ENCODE peak calls at places on chromosomes 16 and 17, in nine cellular contexts. X, W, M, H, Y, T, Z, O and B are unnamed samples.

GRCh38 chr17:64627797-64628196 is 34.3 kb downstream of the SMURF2 start:
- DNase-seq in Y (no peak), T (no peak), H (no peak), X (no peak), Z (no peak), O (no peak), M (no peak), W (no peak), B (no peak)

GRCh38 chr17:2438823-2439222 is 38.0 kb upstream of the MNT start:
- DNase-seq in Y (no peak), X (peak), Z (no peak), T (no peak), W (no peak), H (no peak), M (peak), O (no peak), B (no peak)

GRCh38 chr16:11759163-11759834 is 16.6 kb upstream of the TXNDC11 start:
- DNase-seq in T (no peak), O (peak), Z (no peak), H (no peak), W (no peak), X (no peak), Y (no peak), M (no peak), B (no peak)

GRCh38 chr17:19302791-19303233 is 59.7 kb downstream of the B9D1 start:
- DNase-seq in Z (no peak), H (no peak), Y (no peak), M (no peak), O (no peak), W (no peak), T (no peak), X (no peak), B (no peak)

GRCh38 chr17:78576389-78577112 is 645 bp downstream of the DNAH17 start:
- DNase-seq in Y (no peak), O (no peak), T (no peak), W (no peak), H (no peak), X (no peak), M (no peak), Z (no peak), B (no peak)

GRCh38 chr16:1458977-1459341 is 14.6 kb upstream of the CCDC154 start:
- DNase-seq in M (no peak), T (no peak), X (no peak), O (no peak), Z (no peak), Y (no peak), W (no peak), H (no peak), B (no peak)

GRCh38 chr17:9768381-9768934 is 22.9 kb downstream of the DHRS7C start:
- DNase-seq in M (peak), Z (no peak), X (no peak), T (no peak), O (no peak), H (no peak), W (no peak), Y (no peak), B (peak)

GRCh38 chr17:72715906-72716572 is 376.4 kb downstream of the SLC39A11 start:
- DNase-seq in O (no peak), M (peak), W (peak), Y (peak), T (no peak), X (peak), H (no peak), Z (no peak), B (no peak)

GRCh38 chr16:48491517-48491916 is 106.3 kb upstream of the SIAH1 start:
- DNase-seq in H (no peak), M (no peak), W (no peak), X (no peak), Y (no peak), Z (no peak), T (no peak), O (no peak), B (no peak)

GRCh38 chr17:16933317-16934132 is 38.4 kb downstream of the TNFRSF13B start:
- DNase-seq in X (no peak), O (no peak), T (no peak), H (no peak), Z (no peak), M (peak), Y (no peak), W (no peak), B (no peak)

GRCh38 chr16:11683140-11683539 is 14.9 kb downstream of the SNN start:
- DNase-seq in T (no peak), Z (no peak), O (no peak), M (no peak), W (no peak), Y (no peak), X (no peak), H (no peak), B (no peak)

GRCh38 chr17:63405741-63406261 is 40.3 kb downstream of the CYB561 start:
- DNase-seq in O (no peak), X (peak), W (no peak), M (peak), Y (peak), T (no peak), Z (no peak), H (no peak), B (peak)

GRCh38 chr17:46106966-46107644 is 86.1 kb downstream of the KANSL1 start:
- DNase-seq in H (no peak), X (no peak), Y (no peak), Z (no peak), W (no peak), O (no peak), T (no peak), M (peak), B (peak)

GRCh38 chr16:23269248-23270091 is 32.6 kb upstream of the SCNN1B start:
- DNase-seq in Y (no peak), M (no peak), Z (no peak), W (no peak), H (no peak), O (no peak), X (no peak), T (no peak), B (no peak)

GRCh38 chr16:64654137-64654652 is 467.7 kb downstream of the CDH11 start:
- DNase-seq in O (no peak), H (no peak), Z (no peak), M (peak), Y (peak), T (no peak), X (peak), W (no peak), B (no peak)

GRCh38 chr17:38907930-38908675 is 17.3 kb upstream of the LASP1NB start:
- DNase-seq in T (no peak), Y (no peak), W (no peak), M (no peak), Z (no peak), X (no peak), H (no peak), O (no peak), B (no peak)

GRCh38 chr16:255183-255582 is 20.6 kb downstream of the RGS11 start:
- DNase-seq in M (no peak), W (no peak), H (no peak), X (no peak), Y (no peak), Z (no peak), O (no peak), T (no peak), B (no peak)

GRCh38 chr17:13302983-13303382 is 285.2 kb upstream of the ELAC2 start:
- DNase-seq in X (no peak), Z (no peak), O (no peak), T (no peak), M (no peak), Y (no peak), W (no peak), H (no peak), B (no peak)